ENCODE peak calls at places on chromosomes 3 and 15, in five cellular contexts. R is NCI-H774; F is effector memory CD8-positive, alpha-beta T cell; A is SW480; E is GM10248. Y is an unnamed sample.

GRCh38 chr3:100984257-100984772 is 8.9 kb downstream of the ABI3BP start:
- DNase-seq in R (no peak), F (no peak), E (no peak), A (no peak), Y (no peak)

GRCh38 chr3:175208316-175208715 is 349.2 kb downstream of the NAALADL2 start:
- DNase-seq in F (no peak), A (no peak), R (peak; percentile 38), E (no peak), Y (peak; percentile 61)

GRCh38 chr3:150599611-150600297 is 3.4 kb upstream of the SELENOT start:
- DNase-seq in F (no peak), A (no peak), R (no peak), E (peak; percentile 30), Y (no peak)

GRCh38 chr15:73926191-73927002 is at the start of gene LOXL1:
- DNase-seq in F (no peak), R (peak; percentile 65), E (no peak), A (peak; percentile 84), Y (peak; percentile 46)

GRCh38 chr3:165204445-165204844 is 8.3 kb upstream of the SLITRK3 start:
- DNase-seq in A (no peak), R (no peak), F (no peak), E (no peak), Y (no peak)

GRCh38 chr3:183306798-183307671 is 54.0 kb downstream of the B3GNT5 start:
- DNase-seq in A (peak; percentile 76), R (peak; percentile 45), F (no peak), E (peak; percentile 57), Y (peak; percentile 58)

GRCh38 chr3:58713715-58714401 is 47.3 kb upstream of the FAM3D start:
- DNase-seq in E (no peak), R (no peak), A (no peak), F (no peak), Y (no peak)

GRCh38 chr15:75123395-75123794 is 78.3 kb upstream of the C15orf39 start:
- DNase-seq in A (no peak), E (no peak), R (no peak), F (no peak), Y (no peak)

GRCh38 chr3:9168230-9168629 is 81.2 kb downstream of the SRGAP3 start:
- DNase-seq in A (no peak), E (peak; percentile 82), F (no peak), R (no peak), Y (peak; percentile 39)

GRCh38 chr3:131328739-131329138 is 52.8 kb upstream of the NUDT16 start:
- DNase-seq in A (no peak), F (no peak), E (no peak), R (no peak), Y (no peak)

GRCh38 chr3:17518189-17519059 is 224.0 kb downstream of the TBC1D5 start:
- DNase-seq in E (no peak), R (peak; percentile 18), A (no peak), F (no peak), Y (no peak)